ENCODE peak calls at places on chromosomes 2 and 18, in four cellular contexts. I is NCI-H345; N is CD4-positive, CD25-positive, alpha-beta regulatory T cell; H is activated naive CD4-positive, alpha-beta T cell. K is an unnamed sample.

GRCh38 chr2:235357881-235358280 is 136.0 kb upstream of the AGAP1 start:
- DNase-seq in I (no peak), N (no peak), H (no peak), K (no peak)

GRCh38 chr2:46239175-46239846 is 57.9 kb upstream of the EPAS1 start:
- DNase-seq in I (no peak), N (no peak), H (no peak), K (no peak)

GRCh38 chr2:148817210-148817708 is 57.8 kb upstream of the KIF5C start:
- DNase-seq in I (peak; percentile 43), N (no peak), H (no peak), K (no peak)

GRCh38 chr2:139791330-139791729 is 1011.1 kb upstream of the NXPH2 start:
- DNase-seq in I (no peak), N (no peak), H (no peak), K (no peak)

GRCh38 chr2:23487735-23488492 is 102.9 kb downstream of the KLHL29 start:
- DNase-seq in I (no peak), N (no peak), H (no peak), K (no peak)

GRCh38 chr2:208265371-208265806 is 666 bp upstream of the PIKFYVE start:
- DNase-seq in I (peak; percentile 37), N (peak; percentile 86), H (peak; percentile 34), K (no peak)

GRCh38 chr2:168698959-168699358 is 103.5 kb upstream of the NOSTRIN start:
- DNase-seq in I (no peak), N (no peak), H (no peak), K (no peak)

GRCh38 chr18:43312891-43313290 is 35.6 kb upstream of the SYT4 start:
- DNase-seq in I (no peak), N (no peak), H (no peak), K (no peak)

GRCh38 chr2:172249986-172250385 is 147.3 kb upstream of the DLX2 start:
- DNase-seq in I (no peak), N (no peak), H (no peak), K (no peak)

GRCh38 chr2:212953170-212953920 is 198.1 kb downstream of the IKZF2 start:
- DNase-seq in I (no peak), N (no peak), H (no peak), K (no peak)

GRCh38 chr2:10544252-10544651 is 96.1 kb upstream of the ODC1 start:
- DNase-seq in I (no peak), N (no peak), H (no peak), K (no peak)

GRCh38 chr18:36397033-36397432 is 99.5 kb downstream of the FHOD3 start:
- DNase-seq in I (no peak), N (no peak), H (no peak), K (no peak)

GRCh38 chr2:176812376-176812775 is 400.2 kb upstream of the HNRNPA3 start:
- DNase-seq in I (peak; percentile 51), N (no peak), H (no peak), K (peak; percentile 75)

GRCh38 chr2:230723363-230723762 is 10.7 kb downstream of the CAB39 start:
- DNase-seq in I (no peak), N (peak; percentile 80), H (peak; percentile 6), K (no peak)